ENCODE peak calls at places on chromosome 15, in four cellular contexts. H, Y, K and X are unnamed samples.

GRCh38 chr15:99731336-99732267 is 1.6 kb downstream of the LYSMD4 start:
- DNase-seq in H (no peak), Y (no peak), K (no peak), X (no peak)

GRCh38 chr15:49962044-49962602 is 156.9 kb downstream of the ATP8B4 start:
- DNase-seq in Y (no peak), K (no peak), H (no peak), X (peak; percentile 11)

GRCh38 chr15:40693904-40694705 is 869 bp upstream of the RAD51 start:
- DNase-seq in Y (no peak), H (no peak), K (no peak), X (no peak)

GRCh38 chr15:49055630-49056029 is 9.4 kb upstream of the SECISBP2L start:
- DNase-seq in K (no peak), Y (no peak), H (no peak), X (no peak)

GRCh38 chr15:76006136-76006778 is 6.0 kb downstream of the NRG4 start:
- DNase-seq in Y (no peak), H (no peak), K (no peak), X (peak; percentile 51)

GRCh38 chr15:64501396-64501716 is 41.0 kb downstream of the ZNF609 start:
- DNase-seq in Y (no peak), K (no peak), H (no peak), X (no peak)

GRCh38 chr15:88382482-88382983 is 84.7 kb downstream of the MRPL46 start:
- DNase-seq in Y (no peak), K (no peak), H (no peak), X (peak; percentile 11)

GRCh38 chr15:32831458-32831857 is 113.7 kb downstream of the GREM1 start:
- DNase-seq in H (no peak), Y (no peak), K (no peak), X (peak; percentile 62)

GRCh38 chr15:74535388-74536084 is 5.5 kb upstream of the ARID3B start:
- DNase-seq in K (no peak), H (no peak), Y (no peak), X (no peak)

GRCh38 chr15:74725845-74726773 is 781 bp upstream of the CYP1A1 start:
- DNase-seq in H (peak; percentile 37), Y (peak; percentile 37), K (no peak), X (no peak)

GRCh38 chr15:74336061-74337005 is 31.1 kb downstream of the CYP11A1 start:
- DNase-seq in K (no peak), H (no peak), Y (no peak), X (no peak)

GRCh38 chr15:56207711-56208110 is 36.0 kb downstream of the RFX7 start:
- DNase-seq in K (no peak), Y (no peak), H (no peak), X (no peak)

GRCh38 chr15:32041294-32041693 is 11.0 kb downstream of the CHRNA7 start:
- DNase-seq in K (no peak), Y (no peak), H (no peak), X (no peak)